ENCODE peak calls at places on chromosomes 16 and 17, in ten cellular contexts. W, H, K, I, Z, P, R, U, M and G are unnamed samples.
A peak's percentile ranks its signal among the peaks of the same experiment; 100 is the strongest.

GRCh38 chr17:65537845-65538678 is 23.4 kb downstream of the AXIN2 start:
- DNase-seq in H (no peak), M (no peak), I (no peak), P (no peak), U (no peak), R (no peak), K (no peak), W (no peak), Z (no peak), G (no peak)

GRCh38 chr16:12271006-12271405 is 294.5 kb downstream of the SNX29 start:
- DNase-seq in P (peak; percentile 23), W (peak; percentile 56), H (no peak), R (no peak), I (no peak), U (peak; percentile 14), K (no peak), M (no peak), Z (peak; percentile 69), G (no peak)

GRCh38 chr16:12339686-12340085 is 363.2 kb downstream of the SNX29 start:
- DNase-seq in K (no peak), U (no peak), R (peak; percentile 36), H (no peak), I (no peak), W (no peak), P (no peak), M (no peak), Z (no peak), G (peak; percentile 64)

GRCh38 chr17:42408076-42408475 is 15.0 kb downstream of the CAVIN1 start:
- DNase-seq in M (no peak), W (no peak), K (no peak), Z (peak; percentile 47), H (no peak), R (no peak), P (peak; percentile 79), I (no peak), U (no peak), G (no peak)

GRCh38 chr16:89828199-89828869 is at the start of gene SPIRE2:
- DNase-seq in H (peak; percentile 81), U (peak; percentile 73), R (peak; percentile 37), P (peak; percentile 45), K (no peak), I (no peak), Z (peak; percentile 87), W (peak; percentile 70), M (peak; percentile 37), G (peak; percentile 88)

GRCh38 chr17:42629420-42630009 is 20.0 kb downstream of the TUBG1 start:
- DNase-seq in P (no peak), W (no peak), M (no peak), Z (no peak), I (no peak), U (peak; percentile 97), R (no peak), H (no peak), K (no peak), G (no peak)

GRCh38 chr17:79622776-79623175 is 11.9 kb upstream of the RBFOX3 start:
- DNase-seq in M (no peak), R (no peak), H (peak; percentile 24), I (no peak), K (no peak), U (no peak), Z (no peak), P (no peak), W (no peak), G (no peak)

GRCh38 chr17:30332057-30332542 is 1.8 kb downstream of the TMIGD1 start:
- DNase-seq in I (peak; percentile 73), R (peak; percentile 47), P (no peak), U (peak; percentile 63), W (peak; percentile 39), H (no peak), M (no peak), Z (no peak), K (no peak), G (peak; percentile 67)

GRCh38 chr17:70499067-70499786 is 329.9 kb downstream of the KCNJ2 start:
- DNase-seq in I (no peak), U (no peak), R (no peak), Z (peak; percentile 25), W (no peak), P (no peak), K (no peak), M (no peak), H (no peak), G (no peak)

GRCh38 chr17:82160081-82160480 is 52.6 kb downstream of the CCDC57 start:
- DNase-seq in M (no peak), P (no peak), Z (no peak), W (peak; percentile 91), H (no peak), I (no peak), K (no peak), R (peak; percentile 7), U (peak; percentile 78), G (peak; percentile 49)

GRCh38 chr16:3050487-3050886 is 4.1 kb downstream of the MMP25 start:
- DNase-seq in K (no peak), P (no peak), R (no peak), H (no peak), M (no peak), I (no peak), Z (no peak), U (no peak), W (no peak), G (no peak)

GRCh38 chr16:18931756-18932155 is 5.5 kb upstream of the SMG1 start:
- DNase-seq in R (no peak), K (no peak), W (no peak), I (no peak), M (peak; percentile 92), H (no peak), P (no peak), Z (no peak), U (no peak), G (no peak)

GRCh38 chr17:82234211-82235055 is 5.6 kb downstream of the SLC16A3 start:
- DNase-seq in U (no peak), P (no peak), R (no peak), M (peak; percentile 72), H (no peak), K (no peak), Z (no peak), I (no peak), W (no peak), G (no peak)

GRCh38 chr17:73307130-73307529 is 4.7 kb downstream of the CDC42EP4 start:
- DNase-seq in K (no peak), U (no peak), P (peak; percentile 41), H (no peak), I (no peak), R (no peak), W (peak; percentile 58), M (no peak), Z (no peak), G (no peak)

GRCh38 chr16:69448470-69449193 is 24.2 kb downstream of the CYB5B start:
- DNase-seq in W (no peak), M (no peak), K (no peak), P (no peak), R (no peak), I (no peak), Z (no peak), U (no peak), H (no peak), G (peak; percentile 78)

GRCh38 chr16:3467920-3468319 is 24.4 kb downstream of the NAA60 start:
- DNase-seq in M (no peak), R (no peak), W (peak; percentile 8), U (peak; percentile 45), I (no peak), P (no peak), H (no peak), Z (peak; percentile 33), K (no peak), G (peak; percentile 87)

DNA sequence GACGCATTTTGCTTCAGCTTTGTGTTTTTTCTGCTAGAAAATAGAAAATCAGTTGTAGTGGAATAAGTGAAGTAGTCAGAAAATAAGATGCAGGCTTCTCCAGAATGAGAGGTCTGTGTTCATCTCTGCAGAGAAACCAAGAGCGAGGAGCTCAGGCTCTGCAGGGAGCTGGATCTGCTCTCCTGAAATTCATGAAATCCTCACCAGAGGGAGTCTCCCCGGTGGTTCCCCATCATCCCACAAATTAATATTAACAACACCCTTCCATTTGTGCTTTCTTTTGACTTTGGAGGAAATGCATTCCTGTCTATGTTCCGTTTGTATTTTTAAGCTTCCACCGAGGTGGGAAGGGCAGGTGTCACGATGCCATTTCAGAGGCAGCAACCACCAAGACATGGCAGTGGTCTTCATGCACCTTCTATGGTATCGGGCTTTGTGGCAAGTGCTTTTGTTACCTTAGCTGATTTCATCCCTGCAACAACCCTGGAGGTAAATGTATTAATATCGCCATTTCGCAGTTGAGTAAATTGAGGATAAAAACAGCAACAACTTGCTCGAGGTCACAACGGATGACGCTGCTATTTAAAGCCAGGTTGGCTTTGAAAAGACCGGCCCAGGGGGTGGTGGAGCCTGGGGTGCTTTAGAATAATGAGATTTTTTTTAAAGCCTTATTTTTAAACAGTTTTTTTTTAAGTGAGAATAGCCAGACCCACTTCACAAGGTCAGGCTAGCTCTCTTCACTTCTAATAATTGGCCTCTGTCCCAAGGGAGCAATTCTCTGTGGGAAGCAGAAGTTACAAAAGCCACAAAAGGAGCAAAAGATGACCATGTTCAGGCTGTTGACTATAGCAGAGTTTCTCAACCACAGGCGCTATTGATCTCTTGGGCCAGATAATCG is 367.6 kb upstream of the ERCC4 start:
- DNase-seq in I (no peak), Z (peak; percentile 29), R (no peak), M (no peak), H (no peak), K (no peak), W (no peak), U (no peak), P (no peak), G (no peak)
- TF ChIP-seq CTCF in I (no peak), Z (peak; percentile 43), R (no peak), M (no peak), H (no peak), K (no peak), W (no peak), U (no peak), P (peak; percentile 29), G (no peak)

GRCh38 chr17:2965621-2966275 is 97.7 kb downstream of the OR1D5 start:
- DNase-seq in H (peak; percentile 59), R (peak; percentile 70), M (no peak), I (no peak), P (no peak), K (no peak), Z (no peak), U (peak; percentile 75), W (peak; percentile 71), G (peak; percentile 46)
- H3K4me3 ChIP-seq in H (no peak overlapping the region), R (no peak overlapping the region), M (no peak overlapping the region), I (no peak overlapping the region), P (no peak overlapping the region), K (no peak overlapping the region), Z (no peak overlapping the region), U (no peak overlapping the region), W (peak overlapping the region; percentile 19), G (no peak overlapping the region)

DNA sequence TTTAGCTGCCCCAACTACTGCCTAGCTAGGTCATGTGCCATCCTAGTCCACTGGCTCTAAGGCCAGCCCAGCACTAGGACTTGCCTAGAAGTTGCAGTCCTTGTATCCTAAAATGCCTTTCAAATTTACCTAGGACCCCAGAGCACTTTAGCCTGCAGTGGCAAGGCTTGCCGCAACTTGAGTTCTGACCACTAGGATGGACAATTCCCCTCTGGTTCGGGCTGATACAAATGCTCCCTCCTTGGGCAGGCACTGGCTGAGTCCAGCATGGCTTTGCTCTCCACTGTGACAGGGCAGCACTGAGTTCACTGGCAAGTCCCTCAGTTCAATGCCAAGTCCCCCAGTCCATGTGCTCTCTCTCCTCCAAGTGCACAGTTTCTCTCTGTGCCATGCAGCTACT is 9.9 kb upstream of the TMEM219 start:
- DNase-seq in Z (peak; percentile 52), K (no peak), R (no peak), I (no peak), P (no peak), M (no peak), H (no peak), U (no peak), W (no peak), G (no peak)
- TF ChIP-seq CTCF in Z (peak; percentile 47), K (no peak), R (peak; percentile 31), I (no peak), P (no peak), M (no peak), H (no peak), U (no peak), W (no peak), G (no peak)

GRCh38 chr17:32523017-32523680 is 36.4 kb downstream of the CDK5R1 start:
- DNase-seq in H (no peak), I (no peak), W (no peak), M (no peak), Z (peak; percentile 51), K (no peak), U (no peak), R (no peak), P (no peak), G (no peak)
- H3K4me3 ChIP-seq in H (no peak overlapping the region), I (no peak overlapping the region), W (no peak overlapping the region), M (no peak overlapping the region), Z (no peak overlapping the region), K (no peak overlapping the region), U (no peak overlapping the region), R (no peak overlapping the region), P (no peak overlapping the region), G (no peak overlapping the region)